ENCODE peak calls at places on chromosomes 1 and 21, in four cellular contexts. F, H, L and K are unnamed samples.

GRCh38 chr1:184160236-184160635 is 108.7 kb downstream of the TSEN15 start:
- DNase-seq in L (peak), H (no peak), F (no peak), K (no peak)

GRCh38 chr1:90705910-90706309 is 11.2 kb downstream of the BARHL2 start:
- DNase-seq in L (no peak), F (no peak), H (no peak), K (no peak)

GRCh38 chr1:198290089-198290683 is 133.4 kb downstream of the NEK7 start:
- DNase-seq in H (no peak), L (no peak), F (no peak), K (no peak)

GRCh38 chr1:223788746-223789415 is 56.9 kb downstream of the TP53BP2 start:
- DNase-seq in L (no peak), H (peak), F (no peak), K (no peak)

GRCh38 chr21:29257701-29258100 is 41.0 kb upstream of the BACH1 start:
- DNase-seq in F (peak), L (no peak), H (no peak), K (no peak)

GRCh38 chr1:93908394-93909145 is 660 bp downstream of the GCLM start:
- DNase-seq in F (peak), L (no peak), H (peak), K (peak)

GRCh38 chr1:111847519-111847918 is 91.8 kb downstream of the DDX20 start:
- DNase-seq in L (no peak), H (no peak), F (no peak), K (no peak)

GRCh38 chr1:239185245-239185619 is 201.1 kb upstream of the CHRM3 start:
- DNase-seq in F (no peak), L (no peak), H (no peak), K (no peak)

GRCh38 chr1:67359592-67359991 is 51.9 kb downstream of the IL12RB2 start:
- DNase-seq in H (no peak), F (no peak), L (no peak), K (no peak)

GRCh38 chr1:11731719-11732283 is 4.1 kb upstream of the AGTRAP start:
- DNase-seq in L (no peak), F (peak), H (peak), K (peak)

GRCh38 chr1:202149566-202149965 is 5.0 kb upstream of the ARL8A start:
- DNase-seq in H (no peak), L (no peak), F (no peak), K (no peak)

GRCh38 chr1:68347415-68347814 is 102.3 kb downstream of the RPE65 start:
- DNase-seq in H (no peak), L (peak), F (no peak), K (no peak)

GRCh38 chr1:88302843-88303486 is 381.1 kb upstream of the PKN2 start:
- DNase-seq in F (peak), H (no peak), L (no peak), K (no peak)

GRCh38 chr1:84505167-84506001 is 802 bp upstream of the SPATA1 start:
- DNase-seq in H (peak), F (peak), L (no peak), K (no peak)

GRCh38 chr21:16797530-16797929 is 715.3 kb upstream of the CXADR start:
- DNase-seq in L (no peak), F (no peak), H (no peak), K (no peak)

DNA sequence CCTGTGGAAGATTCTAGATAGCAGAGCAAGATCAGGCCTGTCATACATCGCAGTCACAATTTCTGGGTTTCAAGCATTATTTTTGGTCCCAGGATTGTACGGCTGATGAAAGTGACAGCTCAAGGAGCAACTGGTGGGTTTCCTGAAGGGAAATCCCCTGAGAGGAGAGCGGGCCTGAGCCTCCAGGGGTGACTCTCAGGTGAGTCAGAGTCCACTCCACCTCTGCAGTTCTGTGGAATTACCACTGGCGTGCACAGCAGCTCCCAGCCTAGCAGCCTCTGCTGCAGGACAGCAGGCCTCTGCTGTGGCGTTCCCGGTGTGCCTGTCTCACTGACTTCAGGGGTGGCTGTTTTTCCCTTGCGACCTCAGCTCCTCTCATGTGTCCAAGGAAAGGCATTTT is 24.4 kb downstream of the SLC66A1 start:
- DNase-seq in L (no peak), H (no peak), F (no peak), K (no peak)
- TF ChIP-seq MAX in L (no peak), H (no peak), F (no peak), K (no peak)

DNA sequence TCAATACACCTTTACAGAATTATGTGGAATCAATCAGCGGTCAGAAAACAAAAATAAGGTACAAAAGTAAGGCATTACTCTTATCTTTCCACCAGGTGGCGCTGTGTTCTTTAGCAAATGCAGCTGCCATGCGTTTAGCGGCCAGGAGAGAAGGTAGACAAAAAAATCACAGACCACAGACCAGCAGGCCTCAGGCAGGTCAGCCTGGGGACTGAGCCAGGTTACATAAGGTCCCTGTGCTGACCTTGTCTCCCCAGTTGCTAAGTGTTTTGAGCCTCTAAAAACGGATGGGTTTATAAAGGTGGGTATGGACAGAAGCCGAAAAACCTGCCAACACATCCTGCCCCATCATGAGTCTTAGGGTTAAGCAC is 2.8 kb downstream of the RGS16 start:
- DNase-seq in H (peak), F (peak), L (peak), K (peak)
- TF ChIP-seq CBFB in H (no peak), F (no peak), L (peak), K (no peak)

DNA sequence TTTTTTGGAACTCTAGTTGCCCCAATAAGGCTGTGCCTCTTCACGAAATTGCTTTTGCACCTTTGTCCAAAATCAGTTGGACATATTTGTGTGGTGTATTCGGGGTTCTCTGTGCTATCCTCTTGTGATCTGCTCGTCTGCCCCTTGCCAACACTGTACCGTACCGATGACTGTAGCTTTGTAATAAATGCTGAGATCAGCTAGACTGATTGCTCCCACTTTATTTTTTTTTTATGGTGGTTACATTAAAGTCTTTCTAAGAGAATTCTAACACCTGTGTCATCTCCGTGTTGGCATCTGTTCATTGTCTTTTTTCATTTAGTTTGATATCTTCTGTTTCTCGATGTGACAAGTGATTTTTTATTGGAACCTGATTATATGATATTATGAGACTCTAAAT is 94.1 kb downstream of the ADARB1 start:
- DNase-seq in H (no peak), F (no peak), L (no peak), K (no peak)
- TF ChIP-seq CREM in H (no peak), F (no peak), L (no peak), K (no peak)

GRCh38 chr1:113141650-113142473 is 68.9 kb downstream of the LRIG2 start:
- DNase-seq in H (peak), F (no peak), L (no peak), K (no peak)

GRCh38 chr1:113147073-113147625 is 74.2 kb downstream of the LRIG2 start:
- DNase-seq in H (no peak), L (no peak), F (no peak), K (no peak)

GRCh38 chr1:113142791-113143190 is 69.8 kb downstream of the LRIG2 start:
- DNase-seq in H (no peak), F (no peak), L (no peak), K (no peak)

GRCh38 chr1:113147826-113148225 is 74.8 kb downstream of the LRIG2 start:
- DNase-seq in H (no peak), F (no peak), L (no peak), K (no peak)

DNA sequence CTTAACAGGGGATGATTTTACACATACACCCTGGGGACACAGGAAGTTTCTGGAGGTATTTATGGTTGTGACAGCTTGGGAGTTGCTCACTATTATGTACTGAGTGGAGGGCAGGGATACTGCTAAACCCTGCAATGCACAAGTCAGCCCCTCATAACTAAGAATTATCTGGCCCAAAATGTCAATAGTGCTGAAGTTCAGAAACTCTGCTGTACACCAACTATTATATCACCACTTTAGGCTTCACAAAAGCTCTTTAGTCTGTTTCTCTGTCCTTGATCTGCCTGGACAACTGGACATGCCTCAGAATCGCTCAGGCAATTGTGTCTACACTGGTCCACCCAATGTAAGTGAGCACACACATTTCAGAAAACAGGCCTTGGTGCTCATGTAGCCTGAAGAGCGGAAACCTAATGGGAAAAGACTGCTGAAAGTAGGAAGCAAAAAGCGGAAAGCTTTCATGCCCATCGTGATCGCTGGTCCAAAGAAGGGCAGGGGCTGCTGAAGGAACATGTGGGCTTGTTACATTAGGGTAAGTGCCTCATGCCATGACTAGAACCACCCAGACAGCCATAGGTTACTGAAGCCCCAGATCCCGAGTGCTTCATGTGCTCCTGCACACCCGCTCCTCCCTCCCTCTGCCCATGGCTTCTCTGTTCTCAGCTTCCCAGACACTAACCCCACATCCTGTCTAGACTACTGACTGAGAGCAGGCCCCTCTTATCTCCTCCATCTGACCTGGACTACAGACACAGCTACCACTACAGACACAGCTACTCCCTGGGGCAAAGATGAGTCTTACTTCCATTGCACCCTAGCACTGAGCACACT is 73.5 kb downstream of the LRIG2 start:
- DNase-seq in H (peak), F (peak), L (no peak), K (no peak)
- TF ChIP-seq MAX in H (no peak), F (no peak), L (no peak), K (no peak)

GRCh38 chr1:33709780-33710713 is 153.8 kb upstream of the HMGB4 start:
- DNase-seq in H (no peak), L (no peak), F (no peak), K (no peak)

GRCh38 chr1:33709174-33709573 is 154.7 kb upstream of the HMGB4 start:
- DNase-seq in H (no peak), L (no peak), F (no peak), K (no peak)

GRCh38 chr1:33712176-33712575 is 151.7 kb upstream of the HMGB4 start:
- DNase-seq in F (no peak), L (no peak), H (no peak), K (no peak)

GRCh38 chr1:33711511-33711910 is 152.4 kb upstream of the HMGB4 start:
- DNase-seq in H (no peak), F (no peak), L (no peak), K (no peak)

GRCh38 chr1:33710989-33711388 is 152.9 kb upstream of the HMGB4 start:
- DNase-seq in L (no peak), H (no peak), F (no peak), K (no peak)
- TF ChIP-seq CBFB in L (no peak), H (no peak), F (no peak), K (no peak)

DNA sequence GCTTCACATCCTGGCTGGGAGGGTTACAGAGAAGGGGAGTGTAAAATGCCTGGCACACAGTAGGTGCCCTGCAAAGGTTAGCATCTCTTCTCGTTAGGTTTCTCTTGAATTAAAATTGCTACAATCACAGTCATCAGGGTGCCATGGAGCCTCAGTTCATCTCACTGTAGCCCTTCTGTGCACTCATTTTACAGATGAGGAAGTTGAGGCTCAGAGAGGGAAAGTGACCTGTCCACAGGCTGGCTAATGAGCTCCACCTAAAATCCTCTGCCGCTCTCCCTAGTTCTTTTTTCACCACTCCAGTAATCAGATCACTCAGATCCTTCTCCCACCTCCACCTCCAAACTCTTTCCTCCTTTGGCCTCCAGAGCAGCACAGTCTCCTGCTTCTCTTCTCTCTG is 13.5 kb upstream of the AHDC1 start:
- DNase-seq in F (no peak), L (no peak), H (no peak), K (no peak)
- TF ChIP-seq CREM in F (no peak), L (no peak), H (no peak), K (no peak)

DNA sequence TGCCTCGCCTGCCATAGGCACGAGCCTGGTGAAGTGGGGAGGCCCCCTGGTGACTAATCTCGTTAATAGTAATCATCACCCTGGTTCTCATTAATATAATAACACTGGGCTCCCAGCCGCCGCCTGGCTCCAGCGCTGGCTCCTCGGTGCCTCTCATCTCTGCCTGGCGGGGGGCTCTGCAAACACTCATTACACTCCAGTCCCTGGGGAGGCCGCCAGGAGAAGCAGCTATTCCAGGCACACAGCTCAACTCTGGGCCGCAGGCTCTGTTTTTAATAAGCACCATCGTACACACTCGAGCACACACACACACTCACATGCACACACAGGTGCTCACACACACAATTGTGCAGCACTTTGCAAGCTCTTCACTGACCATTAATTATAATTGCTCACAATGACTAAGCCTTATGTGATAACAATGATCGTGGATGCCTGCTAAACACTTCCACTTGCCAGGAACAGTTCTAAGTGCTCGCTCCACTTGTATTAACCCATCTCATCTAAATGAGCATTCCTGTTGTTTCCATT is 52.2 kb downstream of the SDC3 start:
- DNase-seq in L (no peak), H (no peak), F (no peak), K (no peak)
- TF ChIP-seq MAX in L (no peak), H (no peak), F (no peak), K (no peak)

DNA sequence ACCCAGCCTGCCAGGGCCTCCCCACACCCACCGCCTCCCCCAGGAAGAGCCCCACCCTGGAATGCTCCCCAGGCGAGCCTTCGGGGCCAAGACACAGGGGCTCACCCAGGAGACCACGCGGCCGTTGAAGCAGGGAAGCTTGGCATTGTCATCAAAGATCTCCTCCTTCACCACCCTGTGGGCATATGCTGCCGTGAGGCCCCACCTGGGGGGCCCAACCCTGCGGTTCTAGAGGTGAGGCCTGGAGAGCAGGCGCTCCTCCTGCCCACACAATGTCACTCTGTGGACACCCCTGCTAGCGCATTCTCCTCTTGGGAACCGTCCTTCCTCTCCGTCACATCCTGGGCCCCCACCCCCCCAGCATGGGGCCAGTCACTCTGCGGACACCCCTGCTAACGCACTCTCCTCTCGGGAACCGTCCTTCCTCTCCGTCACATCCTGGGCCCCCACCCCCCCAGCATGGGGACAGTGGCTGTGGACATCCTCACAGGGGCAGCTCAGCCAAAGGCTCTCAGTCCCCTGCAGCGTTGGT is 6.6 kb downstream of the DVL1 start:
- DNase-seq in L (no peak), F (no peak), H (no peak), K (no peak)
- TF ChIP-seq CBFB in L (no peak), F (no peak), H (no peak), K (no peak)

GRCh38 chr21:41684381-41685245 is 82.2 kb downstream of the RIPK4 start:
- DNase-seq in L (no peak), F (peak), H (no peak), K (no peak)
- TF ChIP-seq CREM in L (no peak), F (no peak), H (no peak), K (no peak)

GRCh38 chr1:101259744-101260148 is 22.9 kb downstream of the S1PR1 start:
- DNase-seq in F (no peak), H (no peak), L (no peak), K (no peak)
- TF ChIP-seq MAX in F (no peak), H (no peak), L (no peak), K (no peak)